ENCODE peak calls at places on chromosomes 7 and 10, in four cellular contexts. N, S, G and U are unnamed samples.

GRCh38 chr10:71280216-71280615 is 38.8 kb upstream of the SLC29A3 start:
- DNase-seq in N (no peak), S (no peak), G (no peak), U (no peak)

GRCh38 chr10:11887381-11888227 is 64.4 kb downstream of the PROSER2 start:
- DNase-seq in N (no peak), S (no peak), G (no peak), U (no peak)

GRCh38 chr7:112501958-112502503 is 21.2 kb downstream of the LSMEM1 start:
- DNase-seq in N (no peak), S (no peak), G (no peak), U (no peak)

GRCh38 chr10:103641326-103641725 is 147.8 kb downstream of the NEURL1 start:
- DNase-seq in N (no peak), S (no peak), G (no peak), U (no peak)

GRCh38 chr7:5296627-5297226 is 14.0 kb downstream of the SLC29A4 start:
- DNase-seq in N (peak), S (peak), G (peak), U (peak)

GRCh38 chr10:59098387-59098786 is 78.1 kb upstream of the PHYHIPL start:
- DNase-seq in N (no peak), S (no peak), G (peak), U (no peak)

GRCh38 chr7:136687693-136688322 is 180.6 kb upstream of the CHRM2 start:
- DNase-seq in N (peak), S (no peak), G (peak), U (no peak)

GRCh38 chr10:44287408-44287807 is 97.5 kb downstream of the CXCL12 start:
- DNase-seq in N (no peak), S (no peak), G (no peak), U (no peak)

GRCh38 chr7:65304175-65304574 is 69.5 kb upstream of the ZNF92 start:
- DNase-seq in N (no peak), S (no peak), G (peak), U (no peak)

GRCh38 chr10:20552382-20552781 is 344.7 kb downstream of the NEBL start:
- DNase-seq in N (no peak), S (no peak), G (no peak), U (no peak)

GRCh38 chr10:119542357-119542989 is at the start of gene RGS10:
- DNase-seq in N (peak), S (peak), G (peak), U (peak)

GRCh38 chr10:78248651-78249464 is 215.2 kb downstream of the RPS24 start:
- DNase-seq in N (no peak), S (no peak), G (peak), U (no peak)

GRCh38 chr7:106143711-106144347 is 31.7 kb upstream of the SYPL1 start:
- DNase-seq in N (no peak), S (no peak), G (no peak), U (no peak)

GRCh38 chr10:69287181-69287580 is 8.9 kb downstream of the HK1 start:
- DNase-seq in N (no peak), S (no peak), G (no peak), U (no peak)
- TF ChIP-seq CTCF in N (no peak), S (no peak), G (no peak), U (no peak)

GRCh38 chr7:149713731-149714068 is 59.7 kb downstream of the ZNF467 start:
- DNase-seq in N (no peak), S (no peak), G (no peak), U (no peak)

GRCh38 chr7:149716007-149716931 is 57.1 kb downstream of the ZNF467 start:
- DNase-seq in N (peak), S (peak), G (no peak), U (no peak)

GRCh38 chr7:149715476-149715875 is 57.9 kb downstream of the ZNF467 start:
- DNase-seq in N (no peak), S (no peak), G (no peak), U (no peak)

GRCh38 chr7:149714081-149714909 is 59.1 kb downstream of the ZNF467 start:
- DNase-seq in N (peak), S (peak), G (peak), U (peak)

GRCh38 chr7:149714910-149715471 is 58.4 kb downstream of the ZNF467 start:
- DNase-seq in N (no peak), S (peak), G (no peak), U (no peak)
- TF ChIP-seq CTCF in N (no peak), S (no peak), G (no peak), U (no peak)

DNA sequence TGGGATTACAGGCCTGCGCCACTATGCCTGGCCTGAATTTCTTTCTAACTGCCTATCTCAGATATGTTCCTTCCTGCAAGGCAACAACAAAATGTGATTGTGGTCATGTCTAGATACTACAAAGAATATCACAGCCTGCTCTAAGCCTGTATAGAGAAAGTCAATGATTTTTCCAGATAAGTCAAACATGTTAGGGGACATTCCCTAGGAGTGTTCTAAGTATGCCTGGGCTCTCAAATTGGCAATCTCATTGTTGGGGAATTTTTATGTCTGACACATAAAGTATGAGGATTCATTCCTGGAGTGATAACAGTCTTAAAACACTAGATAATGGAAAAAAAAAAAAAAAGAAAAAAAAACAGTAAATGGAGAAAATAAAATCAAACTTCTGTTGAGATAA is 406.1 kb downstream of the GATA3 start:
- DNase-seq in N (no peak), S (no peak), G (no peak), U (no peak)
- TF ChIP-seq CTCF in N (no peak), S (no peak), G (no peak), U (no peak)

GRCh38 chr10:124417846-124418725 is 637 bp downstream of the OAT start:
- DNase-seq in N (peak), S (peak), G (peak), U (peak)

GRCh38 chr10:124416733-124417132 is 2.0 kb downstream of the OAT start:
- DNase-seq in N (no peak), S (no peak), G (peak), U (no peak)

GRCh38 chr10:124419635-124420034 is 912 bp upstream of the OAT start:
- DNase-seq in N (no peak), S (no peak), G (no peak), U (peak)

GRCh38 chr10:124420254-124420653 is 1.5 kb upstream of the OAT start:
- DNase-seq in N (no peak), S (no peak), G (peak), U (no peak)

GRCh38 chr10:124418726-124419501 is at the start of gene OAT:
- DNase-seq in N (peak), S (peak), G (peak), U (peak)
- TF ChIP-seq CTCF in N (no peak), S (peak), G (no peak), U (no peak)

GRCh38 chr10:106189254-106189653 is 975.3 kb downstream of the SORCS1 start:
- DNase-seq in N (peak), S (peak), G (peak), U (no peak)
- TF ChIP-seq CTCF in N (peak), S (peak), G (peak), U (no peak)

GRCh38 chr7:51000956-51001355 is 218.3 kb upstream of the GRB10 start:
- DNase-seq in N (no peak), S (no peak), G (no peak), U (no peak)
- TF ChIP-seq CTCF in N (no peak), S (no peak), G (no peak), U (no peak)

GRCh38 chr7:18689535-18689934 is 194.0 kb downstream of the HDAC9 start:
- DNase-seq in N (no peak), S (no peak), G (no peak), U (no peak)

GRCh38 chr7:18694484-18694883 is 198.9 kb downstream of the HDAC9 start:
- DNase-seq in N (no peak), S (no peak), G (no peak), U (no peak)

GRCh38 chr7:18694911-18695310 is 199.4 kb downstream of the HDAC9 start:
- DNase-seq in N (no peak), S (no peak), G (no peak), U (no peak)

GRCh38 chr7:18693826-18694225 is 198.3 kb downstream of the HDAC9 start:
- DNase-seq in N (no peak), S (no peak), G (no peak), U (no peak)

GRCh38 chr7:18693401-18693800 is 197.9 kb downstream of the HDAC9 start:
- DNase-seq in N (no peak), S (peak), G (peak), U (no peak)
- TF ChIP-seq CTCF in N (no peak), S (peak), G (peak), U (no peak)

DNA sequence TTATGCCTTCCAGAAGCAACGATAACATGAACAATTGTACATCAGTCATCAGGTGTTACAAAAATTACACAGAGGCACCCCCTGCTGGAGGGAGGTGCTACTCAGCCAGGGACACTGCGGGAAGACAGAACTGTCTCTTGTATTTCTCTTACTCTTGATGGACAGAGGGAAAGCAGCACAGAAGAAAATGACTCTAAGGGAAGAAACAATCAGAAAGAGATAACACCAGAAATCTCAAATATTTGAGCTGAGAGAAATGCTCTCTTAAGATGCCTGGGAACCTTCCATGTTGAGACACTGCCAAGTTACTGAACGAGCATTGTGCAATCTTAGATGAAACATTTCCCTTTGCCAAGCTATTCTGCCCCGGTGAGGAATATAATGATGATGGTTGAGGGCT is 227.6 kb upstream of the NPSR1 start:
- DNase-seq in N (peak), S (peak), G (peak), U (no peak)
- TF ChIP-seq CTCF in N (peak), S (peak), G (peak), U (no peak)

GRCh38 chr7:145276118-145276517 is 440.3 kb upstream of the TPK1 start:
- DNase-seq in N (no peak), S (no peak), G (no peak), U (no peak)
- TF ChIP-seq CTCF in N (no peak), S (no peak), G (no peak), U (no peak)

DNA sequence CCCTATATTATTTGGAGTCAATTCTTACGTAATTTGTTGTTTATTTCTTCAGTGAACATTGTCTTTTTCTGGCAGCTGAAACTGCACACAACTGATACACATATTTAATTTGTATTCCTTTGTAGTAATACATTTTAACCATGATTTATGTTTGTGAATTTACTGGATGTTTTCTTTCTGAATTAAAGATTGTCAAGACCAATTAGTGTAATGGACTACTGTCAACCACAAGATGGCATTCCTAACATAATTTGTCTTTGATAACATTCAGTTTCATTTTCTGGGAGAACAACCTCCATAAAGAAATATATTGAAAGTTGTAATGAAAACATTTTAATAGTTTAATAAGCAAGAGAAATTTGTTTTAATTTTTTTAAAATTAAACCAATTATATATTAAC is 10.1 kb downstream of the THNSL1 start:
- DNase-seq in N (no peak), S (peak), G (peak), U (no peak)
- TF ChIP-seq CTCF in N (no peak), S (peak), G (peak), U (no peak)